ENCODE peak calls at places on chromosomes 2 and 18, in four cellular contexts. L is stimulated activated CD8-positive, alpha-beta memory T cell treated with anti-CD3 and anti-CD28 coated beads, Interleukin-4, amount 100 ng/mL, for 1 hour; X is nucleus accumbens; E is Peyer's patch. D is an unnamed sample.

GRCh38 chr2:231632559-231633142 is 40.0 kb downstream of the TEX44 start:
- DNase-seq in L (no peak), X (no peak), E (no peak), D (no peak)

GRCh38 chr18:5104246-5104645 is 92.8 kb downstream of the AKAIN1 start:
- DNase-seq in L (no peak), X (no peak), E (no peak), D (no peak)

GRCh38 chr2:145744541-145745386 is 1224.8 kb upstream of the ZEB2 start:
- DNase-seq in L (no peak), X (no peak), E (no peak), D (no peak)

GRCh38 chr2:11663427-11663826 is 6.6 kb downstream of the NTSR2 start:
- DNase-seq in L (no peak), X (no peak), E (no peak), D (no peak)

GRCh38 chr2:99152181-99152580 is 2.6 kb downstream of the TSGA10 start:
- DNase-seq in L (no peak), X (no peak), E (no peak), D (no peak)

GRCh38 chr2:174631009-174631981 is 33.7 kb upstream of the WIPF1 start:
- DNase-seq in L (no peak), X (no peak), E (no peak), D (no peak)

GRCh38 chr18:9575558-9575957 is 38.8 kb downstream of the PPP4R1 start:
- DNase-seq in L (no peak), X (peak), E (peak), D (peak)

GRCh38 chr2:85435986-85436835 is 17.7 kb downstream of the SH2D6 start:
- DNase-seq in L (no peak), X (no peak), E (no peak), D (no peak)

GRCh38 chr2:126634273-126634861 is 21.6 kb upstream of the GYPC start:
- DNase-seq in L (no peak), X (no peak), E (no peak), D (no peak)

GRCh38 chr2:159637988-159638501 is 21.7 kb upstream of the BAZ2B start:
- DNase-seq in L (no peak), X (no peak), E (no peak), D (no peak)

GRCh38 chr2:175926272-175926671 is 75.8 kb downstream of the LNPK start:
- DNase-seq in L (no peak), X (no peak), E (no peak), D (no peak)

GRCh38 chr18:58781627-58782194 is 83.0 kb upstream of the ZNF532 start:
- DNase-seq in L (peak), X (peak), E (peak), D (peak)

GRCh38 chr18:12308386-12309100 is 502 bp downstream of the TUBB6 start:
- DNase-seq in L (no peak), X (no peak), E (peak), D (peak)

GRCh38 chr2:20815216-20815615 is 7.7 kb downstream of the LDAH start:
- DNase-seq in L (no peak), X (no peak), E (no peak), D (no peak)

GRCh38 chr18:5627756-5628511 is 84.1 kb upstream of the EPB41L3 start:
- DNase-seq in L (no peak), X (no peak), E (no peak), D (no peak)

GRCh38 chr2:130727286-130727924 is 1.5 kb upstream of the GPR148 start:
- DNase-seq in L (peak), X (peak), E (peak), D (peak)

GRCh38 chr2:112095654-112096053 is 40.6 kb downstream of the TMEM87B start:
- DNase-seq in L (no peak), X (no peak), E (no peak), D (no peak)

GRCh38 chr18:45359275-45360009 is 255.8 kb upstream of the SLC14A2 start:
- DNase-seq in L (no peak), X (no peak), E (no peak), D (no peak)

GRCh38 chr2:237980751-237981150 is 13.9 kb downstream of the UBE2F start:
- DNase-seq in L (no peak), X (no peak), E (peak), D (no peak)

GRCh38 chr2:155982111-155982510 is 350.4 kb downstream of the NR4A2 start:
- DNase-seq in L (no peak), X (no peak), E (no peak), D (no peak)

GRCh38 chr2:120619579-120619978 is 116.1 kb upstream of the GLI2 start:
- DNase-seq in L (no peak), X (no peak), E (no peak), D (no peak)

GRCh38 chr2:19474128-19474527 is 115.7 kb upstream of the OSR1 start:
- DNase-seq in L (no peak), X (peak), E (peak), D (no peak)